ENCODE peak calls at places on chromosomes 11 and 22, in seven cellular contexts. U is neural crest cell, W is NAMALWA, I is amygdala, N is brain pericyte, D is foreskin fibroblast, J is NCI-H460. X is an unnamed sample.

GRCh38 chr11:888290-889212 is 22.1 kb downstream of the CHID1 start:
- DNase-seq in I (no peak), J (no peak), D (no peak), N (no peak), W (no peak), U (no peak), X (no peak)

GRCh38 chr11:22539851-22540376 is 85.7 kb downstream of the FANCF start:
- DNase-seq in D (no peak), N (no peak), J (no peak), I (no peak), U (no peak), W (peak; percentile 22), X (peak; percentile 42)

GRCh38 chr11:111733655-111734088 is 32.5 kb downstream of the PPP2R1B start:
- DNase-seq in D (no peak), U (no peak), W (no peak), N (no peak), J (no peak), I (no peak), X (no peak)

GRCh38 chr22:43955883-43956286 is 643 bp downstream of the SAMM50 start:
- DNase-seq in D (peak; percentile 16), U (no peak), I (no peak), N (no peak), W (peak; percentile 68), J (no peak), X (no peak)

GRCh38 chr22:17043521-17043920 is 35.5 kb upstream of the GAB4 start:
- DNase-seq in D (no peak), W (peak; percentile 40), J (no peak), I (no peak), U (no peak), N (no peak), X (no peak)

GRCh38 chr11:10349806-10350205 is 44.9 kb downstream of the ADM start:
- DNase-seq in D (no peak), J (no peak), W (no peak), I (no peak), U (no peak), N (no peak), X (no peak)

GRCh38 chr22:40413873-40414272 is 43.5 kb downstream of the SGSM3 start:
- DNase-seq in N (no peak), U (no peak), D (no peak), I (no peak), J (no peak), W (peak; percentile 79), X (no peak)

GRCh38 chr11:75931124-75931523 is 116.1 kb downstream of the UVRAG start:
- DNase-seq in U (no peak), I (no peak), J (no peak), D (peak; percentile 30), W (no peak), N (no peak), X (peak; percentile 31)

GRCh38 chr11:66277475-66278391 is at the start of gene CNIH2:
- DNase-seq in N (no peak), I (no peak), W (peak; percentile 53), J (no peak), D (no peak), U (peak; percentile 48), X (peak; percentile 47)

GRCh38 chr11:119195680-119196079 is 10.4 kb downstream of the NHERF4 start:
- DNase-seq in I (no peak), D (no peak), J (peak; percentile 4), W (no peak), N (no peak), U (no peak), X (peak; percentile 92)

X was measured in AG08395.